ENCODE peak calls at places on chromosomes 1 and 21, in seven cellular contexts. One of them, this sample, is unnamed.
A peak's percentile ranks its signal among the peaks of the same experiment; 100 is the strongest.

GRCh38 chr1:179938752-179939151 is 15.9 kb upstream of the CEP350 start:
- DNase-seq in A549: no peak
- DNase-seq in HCT116: no peak
- DNase-seq in adrenal gland: no peak
- DNase-seq in ovary: no peak
- DNase-seq in HepG2: no peak
- DNase-seq in breast epithelium: no peak
- DNase-seq in this sample: no peak

GRCh38 chr1:204633665-204634064 is 51.9 kb downstream of the LRRN2 start:
- DNase-seq in A549: no peak
- DNase-seq in HCT116: no peak
- DNase-seq in adrenal gland: no peak
- DNase-seq in ovary: no peak
- DNase-seq in HepG2: no peak
- DNase-seq in breast epithelium: peak; percentile 33
- DNase-seq in this sample: no peak

GRCh38 chr1:2575801-2576663 is 10.5 kb upstream of the PRXL2B start:
- DNase-seq in A549: peak; percentile 18
- DNase-seq in HCT116: no peak
- DNase-seq in adrenal gland: peak; percentile 8
- DNase-seq in ovary: peak; percentile 17
- DNase-seq in HepG2: peak; percentile 78
- DNase-seq in breast epithelium: no peak
- DNase-seq in this sample: no peak

GRCh38 chr1:158864595-158864994 is 33.4 kb downstream of the MNDA start:
- DNase-seq in A549: no peak
- DNase-seq in HCT116: no peak
- DNase-seq in adrenal gland: no peak
- DNase-seq in ovary: no peak
- DNase-seq in HepG2: no peak
- DNase-seq in breast epithelium: no peak
- DNase-seq in this sample: no peak

GRCh38 chr1:220879090-220879508 is at the start of gene HLX:
- DNase-seq in A549: peak; percentile 80
- DNase-seq in HCT116: peak; percentile 56
- DNase-seq in adrenal gland: peak; percentile 88
- DNase-seq in ovary: peak; percentile 77
- DNase-seq in HepG2: no peak
- DNase-seq in breast epithelium: peak; percentile 76
- DNase-seq in this sample: peak; percentile 89

GRCh38 chr1:156149374-156150106 is 3.8 kb upstream of the SEMA4A start:
- DNase-seq in A549: no peak
- DNase-seq in HCT116: no peak
- DNase-seq in adrenal gland: no peak
- DNase-seq in ovary: no peak
- DNase-seq in HepG2: no peak
- DNase-seq in breast epithelium: no peak
- DNase-seq in this sample: no peak

GRCh38 chr21:42271065-42271464 is 44.1 kb downstream of the TFF3 start:
- DNase-seq in A549: no peak
- DNase-seq in HCT116: no peak
- DNase-seq in adrenal gland: no peak
- DNase-seq in ovary: no peak
- DNase-seq in HepG2: no peak
- DNase-seq in breast epithelium: no peak
- DNase-seq in this sample: no peak

GRCh38 chr1:202571719-202572339 is 138.4 kb downstream of the SYT2 start:
- DNase-seq in A549: peak; percentile 42
- DNase-seq in HCT116: peak; percentile 13
- DNase-seq in adrenal gland: peak; percentile 22
- DNase-seq in ovary: no peak
- DNase-seq in HepG2: peak; percentile 26
- DNase-seq in breast epithelium: no peak
- DNase-seq in this sample: peak; percentile 71

GRCh38 chr1:31627301-31627929 is 9.9 kb downstream of the HCRTR1 start:
- DNase-seq in A549: no peak
- DNase-seq in HCT116: no peak
- DNase-seq in adrenal gland: peak; percentile 84
- DNase-seq in ovary: peak; percentile 59
- DNase-seq in HepG2: no peak
- DNase-seq in breast epithelium: peak; percentile 91
- DNase-seq in this sample: no peak

GRCh38 chr1:97277891-97278662 is 556.5 kb downstream of the PTBP2 start:
- DNase-seq in A549: peak; percentile 68
- DNase-seq in HCT116: peak; percentile 84
- DNase-seq in adrenal gland: peak; percentile 7
- DNase-seq in ovary: no peak
- DNase-seq in HepG2: no peak
- DNase-seq in breast epithelium: no peak
- DNase-seq in this sample: no peak

GRCh38 chr1:234458352-234459027 is 20.5 kb downstream of the TARBP1 start:
- DNase-seq in A549: peak; percentile 22
- DNase-seq in HCT116: no peak
- DNase-seq in adrenal gland: no peak
- DNase-seq in ovary: no peak
- DNase-seq in HepG2: peak; percentile 53
- DNase-seq in breast epithelium: no peak
- DNase-seq in this sample: no peak

GRCh38 chr1:116762781-116763115 is 8.5 kb downstream of the CD2 start:
- DNase-seq in A549: no peak
- DNase-seq in HCT116: no peak
- DNase-seq in adrenal gland: no peak
- DNase-seq in ovary: no peak
- DNase-seq in HepG2: no peak
- DNase-seq in breast epithelium: no peak
- DNase-seq in this sample: no peak

GRCh38 chr1:43304771-43305300 is 4.1 kb downstream of the TIE1 start:
- DNase-seq in A549: no peak
- DNase-seq in HCT116: no peak
- DNase-seq in adrenal gland: no peak
- DNase-seq in ovary: no peak
- DNase-seq in HepG2: no peak
- DNase-seq in breast epithelium: no peak
- DNase-seq in this sample: no peak

GRCh38 chr1:21534674-21535378 is 25.6 kb downstream of the ALPL start:
- DNase-seq in A549: peak; percentile 54
- DNase-seq in HCT116: peak; percentile 29
- DNase-seq in adrenal gland: peak; percentile 78
- DNase-seq in ovary: no peak
- DNase-seq in HepG2: peak; percentile 77
- DNase-seq in breast epithelium: peak; percentile 44
- DNase-seq in this sample: peak; percentile 78

GRCh38 chr1:227227761-227228160 is 90.5 kb downstream of the CDC42BPA start:
- DNase-seq in A549: no peak
- DNase-seq in HCT116: no peak
- DNase-seq in adrenal gland: no peak
- DNase-seq in ovary: no peak
- DNase-seq in HepG2: no peak
- DNase-seq in breast epithelium: no peak
- DNase-seq in this sample: no peak

GRCh38 chr1:43005460-43006351 is 47.0 kb upstream of the SLC2A1 start:
- DNase-seq in A549: no peak
- DNase-seq in HCT116: no peak
- DNase-seq in adrenal gland: no peak
- DNase-seq in ovary: no peak
- DNase-seq in HepG2: peak; percentile 49
- DNase-seq in breast epithelium: no peak
- DNase-seq in this sample: peak; percentile 65

GRCh38 chr1:38029725-38030511 is 16.7 kb downstream of the POU3F1 start:
- DNase-seq in A549: no peak
- DNase-seq in HCT116: no peak
- DNase-seq in adrenal gland: peak; percentile 87
- DNase-seq in ovary: peak; percentile 46
- DNase-seq in HepG2: no peak
- DNase-seq in breast epithelium: no peak
- DNase-seq in this sample: no peak

GRCh38 chr21:45330075-45330781 is 42.5 kb upstream of the POFUT2 start:
- DNase-seq in A549: peak; percentile 93
- DNase-seq in HCT116: no peak
- DNase-seq in adrenal gland: peak; percentile 22
- DNase-seq in ovary: peak; percentile 53
- DNase-seq in HepG2: peak; percentile 89
- DNase-seq in breast epithelium: no peak
- DNase-seq in this sample: no peak

GRCh38 chr1:45359882-45360513 is 19.8 kb upstream of the MUTYH start:
- DNase-seq in A549: peak; percentile 48
- DNase-seq in HCT116: no peak
- DNase-seq in adrenal gland: peak; percentile 66
- DNase-seq in ovary: peak; percentile 67
- DNase-seq in HepG2: peak; percentile 40
- DNase-seq in breast epithelium: peak; percentile 69
- DNase-seq in this sample: peak; percentile 78

GRCh38 chr1:7550261-7550850 is 220.7 kb upstream of the VAMP3 start:
- DNase-seq in A549: no peak
- DNase-seq in HCT116: no peak
- DNase-seq in adrenal gland: no peak
- DNase-seq in ovary: no peak
- DNase-seq in HepG2: no peak
- DNase-seq in breast epithelium: no peak
- DNase-seq in this sample: no peak

GRCh38 chr1:7549277-7549676 is 221.8 kb upstream of the VAMP3 start:
- DNase-seq in A549: peak; percentile 92
- DNase-seq in HCT116: peak; percentile 91
- DNase-seq in adrenal gland: no peak
- DNase-seq in ovary: no peak
- DNase-seq in HepG2: no peak
- DNase-seq in breast epithelium: peak; percentile 30
- DNase-seq in this sample: no peak

GRCh38 chr1:7551442-7551841 is 219.7 kb upstream of the VAMP3 start:
- DNase-seq in A549: no peak
- DNase-seq in HCT116: no peak
- DNase-seq in adrenal gland: no peak
- DNase-seq in ovary: no peak
- DNase-seq in HepG2: no peak
- DNase-seq in breast epithelium: no peak
- DNase-seq in this sample: no peak

GRCh38 chr1:7550981-7551380 is 220.1 kb upstream of the VAMP3 start:
- DNase-seq in A549: no peak
- DNase-seq in HCT116: no peak
- DNase-seq in adrenal gland: no peak
- DNase-seq in ovary: no peak
- DNase-seq in HepG2: no peak
- DNase-seq in breast epithelium: no peak
- DNase-seq in this sample: no peak

DNA sequence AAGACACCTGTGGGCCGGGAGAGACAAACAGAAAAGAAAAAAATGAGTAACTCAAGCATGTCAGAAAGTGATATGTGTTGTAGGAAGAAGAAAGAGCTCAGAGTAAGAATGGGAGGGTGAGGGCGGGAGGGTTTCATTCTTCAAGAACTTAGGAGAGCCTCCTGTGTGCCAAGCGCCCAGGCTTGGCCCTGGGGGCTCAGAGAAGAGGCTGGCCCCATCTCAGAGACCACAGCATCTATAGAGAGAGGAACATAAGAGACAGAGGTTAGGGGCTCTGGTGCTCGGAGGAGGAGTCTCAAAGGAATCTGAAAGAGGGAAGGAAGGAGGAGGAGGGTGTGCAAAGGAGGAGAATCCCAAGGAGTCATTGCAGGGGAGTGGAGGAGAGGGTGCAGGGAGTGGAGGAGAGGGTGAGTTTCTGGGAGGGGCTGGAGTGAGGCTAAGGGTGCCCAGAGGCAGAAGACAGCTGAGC is 221.4 kb upstream of the VAMP3 start:
- DNase-seq in A549: peak; percentile 72
- DNase-seq in HCT116: no peak
- DNase-seq in adrenal gland: no peak
- DNase-seq in ovary: no peak
- DNase-seq in HepG2: no peak
- DNase-seq in breast epithelium: no peak
- DNase-seq in this sample: no peak
- TF ChIP-seq POLR2A in A549: no peak
- TF ChIP-seq POLR2A in HCT116: no peak
- TF ChIP-seq POLR2A in adrenal gland: no peak
- TF ChIP-seq POLR2A in ovary: no peak
- TF ChIP-seq POLR2A in HepG2: no peak
- TF ChIP-seq POLR2A in breast epithelium: no peak
- TF ChIP-seq POLR2A in this sample: no peak

GRCh38 chr1:93556291-93556690 is 108.4 kb downstream of the FNBP1L start:
- DNase-seq in A549: no peak
- DNase-seq in HCT116: no peak
- DNase-seq in adrenal gland: no peak
- DNase-seq in ovary: no peak
- DNase-seq in HepG2: no peak
- DNase-seq in breast epithelium: no peak
- DNase-seq in this sample: peak; percentile 13
- TF ChIP-seq POLR2A in A549: no peak
- TF ChIP-seq POLR2A in HCT116: no peak
- TF ChIP-seq POLR2A in adrenal gland: no peak
- TF ChIP-seq POLR2A in ovary: no peak
- TF ChIP-seq POLR2A in HepG2: no peak
- TF ChIP-seq POLR2A in breast epithelium: no peak
- TF ChIP-seq POLR2A in this sample: no peak

DNA sequence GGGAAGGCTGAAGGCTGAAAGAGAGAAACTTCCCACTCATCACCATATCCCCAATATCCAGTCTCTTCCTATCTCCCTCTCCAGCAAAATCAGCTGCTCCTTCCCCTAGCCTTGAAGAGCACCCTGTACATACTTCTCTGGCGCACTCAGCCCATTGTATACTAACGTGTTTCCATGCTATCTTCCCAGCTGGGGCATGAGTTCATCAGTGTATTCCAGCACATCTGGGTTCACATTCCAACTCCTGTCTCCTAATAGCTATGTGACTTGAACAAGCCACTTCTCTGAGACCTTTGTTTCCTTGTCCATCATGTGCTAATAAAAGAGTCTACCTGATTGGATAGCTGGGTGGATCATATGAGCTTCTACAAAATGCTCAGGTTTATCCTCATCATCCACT is 51.1 kb upstream of the OLIG2 start:
- DNase-seq in A549: no peak
- DNase-seq in HCT116: no peak
- DNase-seq in adrenal gland: no peak
- DNase-seq in ovary: no peak
- DNase-seq in HepG2: no peak
- DNase-seq in breast epithelium: no peak
- DNase-seq in this sample: no peak
- TF ChIP-seq POLR2A in A549: no peak
- TF ChIP-seq POLR2A in HCT116: no peak
- TF ChIP-seq POLR2A in adrenal gland: no peak
- TF ChIP-seq POLR2A in ovary: no peak
- TF ChIP-seq POLR2A in HepG2: no peak
- TF ChIP-seq POLR2A in breast epithelium: no peak
- TF ChIP-seq POLR2A in this sample: no peak

DNA sequence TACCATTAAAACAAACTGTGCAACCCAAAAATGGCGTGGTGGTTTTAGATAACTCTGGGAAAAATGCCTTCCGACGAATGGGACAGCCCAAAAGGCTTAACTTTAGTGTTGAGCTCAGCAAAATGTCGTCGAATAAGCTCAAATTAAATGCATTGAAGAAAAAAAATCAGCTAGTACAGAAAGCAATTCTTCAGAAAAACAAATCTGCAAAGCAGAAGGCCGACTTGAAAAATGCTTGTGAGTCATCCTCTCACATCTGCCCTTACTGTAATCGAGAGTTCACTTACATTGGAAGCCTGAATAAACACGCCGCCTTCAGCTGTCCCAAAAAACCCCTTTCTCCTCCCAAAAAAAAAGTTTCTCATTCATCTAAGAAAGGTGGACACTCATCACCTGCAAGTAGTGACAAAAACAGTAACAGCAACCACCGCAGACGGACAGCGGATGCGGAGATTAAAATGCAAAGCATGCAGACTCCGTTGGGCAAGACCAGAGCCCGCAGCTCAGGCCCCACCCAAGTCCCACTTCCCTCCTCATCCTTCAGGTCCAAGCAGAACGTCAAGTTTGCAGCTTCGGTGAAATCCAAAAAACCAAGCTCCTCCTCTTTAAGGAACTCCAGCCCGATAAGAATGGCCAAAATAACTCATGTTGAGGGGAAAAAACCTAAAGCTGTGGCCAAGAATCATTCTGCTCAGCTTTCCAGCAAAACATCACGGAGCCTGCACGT is 82.1 kb downstream of the PRDM2 start:
- DNase-seq in A549: no peak
- DNase-seq in HCT116: no peak
- DNase-seq in adrenal gland: peak; percentile 36
- DNase-seq in ovary: peak; percentile 46
- DNase-seq in HepG2: no peak
- DNase-seq in breast epithelium: no peak
- DNase-seq in this sample: no peak
- TF ChIP-seq POLR2A in A549: no peak
- TF ChIP-seq POLR2A in HCT116: no peak
- TF ChIP-seq POLR2A in adrenal gland: no peak
- TF ChIP-seq POLR2A in ovary: no peak
- TF ChIP-seq POLR2A in HepG2: no peak
- TF ChIP-seq POLR2A in breast epithelium: no peak
- TF ChIP-seq POLR2A in this sample: no peak